ENCODE peak calls at places on chromosomes 3 and 15, in four cellular contexts. J is naive thymus-derived CD4-positive, alpha-beta T cell; Q is amniotic epithelial cell; M is putamen. B is an unnamed sample.
A peak's percentile ranks its signal among the peaks of the same experiment; 100 is the strongest.

GRCh38 chr3:147799601-147800000 is 390.4 kb downstream of the ZIC1 start:
- DNase-seq in J (no peak), M (peak; percentile 12), Q (no peak), B (no peak)

GRCh38 chr15:99564221-99565030 is 1.4 kb upstream of the MEF2A start:
- DNase-seq in Q (no peak), M (peak; percentile 44), J (peak; percentile 12), B (no peak)

GRCh38 chr15:66287461-66288055 is 5.8 kb upstream of the DIS3L start:
- DNase-seq in M (peak; percentile 25), J (peak; percentile 13), Q (peak; percentile 15), B (no peak)

GRCh38 chr15:45331977-45332376 is 46.4 kb downstream of the GATM start:
- DNase-seq in M (no peak), Q (no peak), J (no peak), B (no peak)

GRCh38 chr15:76982756-76983155 is 12.2 kb upstream of the PSTPIP1 start:
- DNase-seq in J (no peak), M (no peak), Q (no peak), B (no peak)

GRCh38 chr15:93029613-93030429 is 59.2 kb downstream of the RGMA start:
- DNase-seq in J (no peak), Q (peak; percentile 67), M (no peak), B (no peak)

GRCh38 chr3:72155391-72156064 is 370.6 kb upstream of the PROK2 start:
- DNase-seq in M (peak; percentile 70), J (no peak), Q (peak; percentile 94), B (peak; percentile 98)

GRCh38 chr3:101673953-101674352 is 3.0 kb downstream of the ZBTB11 start:
- DNase-seq in J (no peak), M (no peak), Q (no peak), B (no peak)

GRCh38 chr15:28998511-28998910 is 112.7 kb downstream of the APBA2 start:
- DNase-seq in M (no peak), Q (no peak), J (no peak), B (no peak)

GRCh38 chr3:99545941-99546580 is 92.3 kb upstream of the COL8A1 start:
- DNase-seq in Q (peak; percentile 74), J (no peak), M (no peak), B (no peak)

GRCh38 chr3:194134231-194134756 is 1.7 kb upstream of the HES1 start:
- DNase-seq in M (peak; percentile 66), Q (no peak), J (no peak), B (no peak)

GRCh38 chr3:58034738-58035511 is 26.7 kb downstream of the FLNB start:
- DNase-seq in M (no peak), J (peak; percentile 82), Q (no peak), B (no peak)

GRCh38 chr3:53589806-53590205 is 95.4 kb downstream of the CACNA1D start:
- DNase-seq in Q (no peak), M (no peak), J (no peak), B (no peak)

GRCh38 chr3:104553121-104553520 is 813.6 kb upstream of the ALCAM start:
- DNase-seq in J (no peak), Q (no peak), M (no peak), B (no peak)

B was measured in BJ.